ENCODE peak calls at places on chromosomes 11 and 22, in five cellular contexts. One of them, this sample, is unnamed.

GRCh38 chr11:26765323-26765722 is 43.5 kb upstream of the SLC5A12 start:
- DNase-seq in right atrium auricular region: no peak
- DNase-seq in HCT116: no peak
- DNase-seq in neuronal stem cell: no peak
- DNase-seq in fibroblast of mammary gland: no peak
- DNase-seq in this sample: no peak

GRCh38 chr11:113554531-113554930 is 79.3 kb upstream of the DRD2 start:
- DNase-seq in fibroblast of mammary gland: no peak
- DNase-seq in right atrium auricular region: no peak
- DNase-seq in HCT116: no peak
- DNase-seq in neuronal stem cell: no peak
- DNase-seq in this sample: no peak

GRCh38 chr11:14336507-14337503 is 22.2 kb downstream of the RRAS2 start:
- DNase-seq in right atrium auricular region: no peak
- DNase-seq in HCT116: peak
- DNase-seq in fibroblast of mammary gland: peak
- DNase-seq in neuronal stem cell: no peak
- DNase-seq in this sample: peak

GRCh38 chr22:37545703-37546435 is 14.4 kb upstream of the CDC42EP1 start:
- DNase-seq in HCT116: no peak
- DNase-seq in right atrium auricular region: peak
- DNase-seq in fibroblast of mammary gland: peak
- DNase-seq in neuronal stem cell: peak
- DNase-seq in this sample: peak

GRCh38 chr11:128848815-128849455 is 18.2 kb downstream of the KCNJ1 start:
- DNase-seq in fibroblast of mammary gland: peak
- DNase-seq in HCT116: peak
- DNase-seq in right atrium auricular region: no peak
- DNase-seq in neuronal stem cell: peak
- DNase-seq in this sample: no peak

GRCh38 chr11:35524780-35525179 is 636 bp downstream of the PAMR1 start:
- DNase-seq in fibroblast of mammary gland: peak
- DNase-seq in HCT116: no peak
- DNase-seq in right atrium auricular region: no peak
- DNase-seq in neuronal stem cell: no peak
- DNase-seq in this sample: no peak

GRCh38 chr11:100739636-100740035 is 52.5 kb downstream of the ARHGAP42 start:
- DNase-seq in right atrium auricular region: no peak
- DNase-seq in neuronal stem cell: no peak
- DNase-seq in fibroblast of mammary gland: peak
- DNase-seq in HCT116: peak
- DNase-seq in this sample: peak

GRCh38 chr11:44658451-44658850 is 68.3 kb upstream of the TSPAN18 start:
- DNase-seq in neuronal stem cell: no peak
- DNase-seq in right atrium auricular region: peak
- DNase-seq in fibroblast of mammary gland: no peak
- DNase-seq in HCT116: no peak
- DNase-seq in this sample: no peak

GRCh38 chr11:69055598-69056516 is 7.1 kb downstream of the TPCN2 start:
- DNase-seq in HCT116: no peak
- DNase-seq in neuronal stem cell: no peak
- DNase-seq in fibroblast of mammary gland: no peak
- DNase-seq in right atrium auricular region: no peak
- DNase-seq in this sample: no peak

GRCh38 chr11:32071811-32072210 is 19.1 kb upstream of the RCN1 start:
- DNase-seq in neuronal stem cell: peak
- DNase-seq in right atrium auricular region: no peak
- DNase-seq in HCT116: no peak
- DNase-seq in fibroblast of mammary gland: peak
- DNase-seq in this sample: no peak

GRCh38 chr22:46328797-46329196 is 6.7 kb upstream of the TRMU start:
- DNase-seq in HCT116: no peak
- DNase-seq in right atrium auricular region: no peak
- DNase-seq in fibroblast of mammary gland: no peak
- DNase-seq in neuronal stem cell: no peak
- DNase-seq in this sample: no peak

GRCh38 chr11:9624448-9624847 is 39.4 kb upstream of the SWAP70 start:
- DNase-seq in neuronal stem cell: no peak
- DNase-seq in fibroblast of mammary gland: no peak
- DNase-seq in HCT116: no peak
- DNase-seq in right atrium auricular region: no peak
- DNase-seq in this sample: no peak

GRCh38 chr22:40922484-40923303 is 28.5 kb upstream of the RBX1 start:
- DNase-seq in fibroblast of mammary gland: peak
- DNase-seq in right atrium auricular region: no peak
- DNase-seq in HCT116: peak
- DNase-seq in neuronal stem cell: peak
- DNase-seq in this sample: peak

GRCh38 chr11:97140885-97141494 is 751.2 kb downstream of the JRKL start:
- DNase-seq in right atrium auricular region: no peak
- DNase-seq in HCT116: no peak
- DNase-seq in fibroblast of mammary gland: peak
- DNase-seq in neuronal stem cell: peak
- DNase-seq in this sample: no peak

GRCh38 chr22:39556970-39557811 is 13.4 kb upstream of the CACNA1I start:
- DNase-seq in neuronal stem cell: no peak
- DNase-seq in HCT116: no peak
- DNase-seq in right atrium auricular region: no peak
- DNase-seq in fibroblast of mammary gland: peak
- DNase-seq in this sample: no peak

GRCh38 chr11:60924906-60925684 is 835 bp downstream of the TMEM132A start:
- DNase-seq in right atrium auricular region: no peak
- DNase-seq in neuronal stem cell: no peak
- DNase-seq in HCT116: no peak
- DNase-seq in fibroblast of mammary gland: no peak
- DNase-seq in this sample: no peak

GRCh38 chr11:2798951-2799761 is 86.4 kb downstream of the CDKN1C start:
- DNase-seq in neuronal stem cell: no peak
- DNase-seq in HCT116: no peak
- DNase-seq in right atrium auricular region: no peak
- DNase-seq in fibroblast of mammary gland: no peak
- DNase-seq in this sample: no peak

GRCh38 chr11:23856654-23857053 is 640.2 kb upstream of the LUZP2 start:
- DNase-seq in right atrium auricular region: no peak
- DNase-seq in HCT116: no peak
- DNase-seq in fibroblast of mammary gland: peak
- DNase-seq in neuronal stem cell: no peak
- DNase-seq in this sample: no peak

GRCh38 chr11:114089748-114090147 is 30.2 kb downstream of the ZBTB16 start:
- DNase-seq in fibroblast of mammary gland: no peak
- DNase-seq in HCT116: no peak
- DNase-seq in neuronal stem cell: no peak
- DNase-seq in right atrium auricular region: no peak
- DNase-seq in this sample: no peak

GRCh38 chr22:41074941-41075710 is 17.3 kb upstream of the EP300 start:
- DNase-seq in neuronal stem cell: no peak
- DNase-seq in HCT116: no peak
- DNase-seq in fibroblast of mammary gland: no peak
- DNase-seq in right atrium auricular region: no peak
- DNase-seq in this sample: no peak

GRCh38 chr22:39215430-39216142 is 29.2 kb downstream of the PDGFB start:
- DNase-seq in HCT116: peak
- DNase-seq in fibroblast of mammary gland: no peak
- DNase-seq in neuronal stem cell: no peak
- DNase-seq in right atrium auricular region: no peak
- DNase-seq in this sample: no peak

GRCh38 chr11:12767577-12767976 is 93.4 kb downstream of the TEAD1 start:
- DNase-seq in neuronal stem cell: no peak
- DNase-seq in right atrium auricular region: no peak
- DNase-seq in HCT116: no peak
- DNase-seq in fibroblast of mammary gland: no peak
- DNase-seq in this sample: no peak

GRCh38 chr11:12768731-12769673 is 94.8 kb downstream of the TEAD1 start:
- DNase-seq in right atrium auricular region: no peak
- DNase-seq in neuronal stem cell: no peak
- DNase-seq in fibroblast of mammary gland: no peak
- DNase-seq in HCT116: no peak
- DNase-seq in this sample: peak

GRCh38 chr11:12765428-12765827 is 91.2 kb downstream of the TEAD1 start:
- DNase-seq in neuronal stem cell: no peak
- DNase-seq in right atrium auricular region: no peak
- DNase-seq in fibroblast of mammary gland: peak
- DNase-seq in HCT116: no peak
- DNase-seq in this sample: no peak

GRCh38 chr11:12764187-12764914 is 90.1 kb downstream of the TEAD1 start:
- DNase-seq in fibroblast of mammary gland: no peak
- DNase-seq in HCT116: no peak
- DNase-seq in right atrium auricular region: no peak
- DNase-seq in neuronal stem cell: no peak
- DNase-seq in this sample: no peak

GRCh38 chr11:12767022-12767421 is 92.8 kb downstream of the TEAD1 start:
- DNase-seq in HCT116: no peak
- DNase-seq in fibroblast of mammary gland: peak
- DNase-seq in right atrium auricular region: no peak
- DNase-seq in neuronal stem cell: no peak
- DNase-seq in this sample: no peak
- H3K4me3 ChIP-seq in HCT116: no peak
- H3K4me3 ChIP-seq in fibroblast of mammary gland: no peak
- H3K4me3 ChIP-seq in right atrium auricular region: no peak
- H3K4me3 ChIP-seq in neuronal stem cell: no peak
- H3K4me3 ChIP-seq in this sample: no peak

DNA sequence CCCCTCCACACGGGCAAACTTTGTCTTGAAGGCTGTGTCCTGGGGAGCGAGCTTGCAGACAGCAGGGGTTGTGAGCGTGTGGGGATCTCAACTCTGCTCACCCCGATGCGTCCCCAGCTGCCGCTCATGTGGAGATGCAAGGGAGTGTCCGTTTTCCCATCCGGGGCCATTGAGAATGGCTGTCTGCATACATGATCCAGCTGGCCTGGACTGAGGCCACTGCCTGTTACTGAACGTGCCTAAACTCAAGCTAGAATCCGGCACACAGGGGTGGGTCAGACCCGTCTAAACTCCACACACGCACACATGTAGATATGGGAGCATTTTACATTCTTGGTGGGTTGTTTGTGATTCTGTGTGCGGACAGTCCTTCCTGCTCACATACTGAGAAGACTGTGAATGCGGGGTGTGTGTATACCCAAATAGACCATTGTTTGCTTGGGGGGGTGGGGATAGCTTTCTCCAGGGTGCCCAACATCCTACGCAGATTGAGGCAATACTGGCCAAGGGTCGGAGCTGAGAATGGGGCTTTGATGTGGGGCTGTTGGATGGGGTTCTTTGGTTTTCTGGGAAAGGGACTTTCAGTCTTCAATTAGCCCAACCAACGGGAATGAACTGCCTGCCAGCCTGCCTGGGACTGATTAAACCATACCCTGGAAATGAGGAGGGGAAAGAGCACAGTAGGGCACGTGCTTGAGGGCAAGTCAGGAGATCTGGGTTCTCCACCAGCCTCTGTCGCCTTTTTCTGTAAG is 60.4 kb downstream of the ST3GAL4 start:
- DNase-seq in neuronal stem cell: no peak
- DNase-seq in right atrium auricular region: peak
- DNase-seq in fibroblast of mammary gland: no peak
- DNase-seq in HCT116: no peak
- DNase-seq in this sample: no peak
- H3K4me3 ChIP-seq in neuronal stem cell: no peak
- H3K4me3 ChIP-seq in right atrium auricular region: no peak
- H3K4me3 ChIP-seq in fibroblast of mammary gland: no peak
- H3K4me3 ChIP-seq in HCT116: no peak
- H3K4me3 ChIP-seq in this sample: no peak

DNA sequence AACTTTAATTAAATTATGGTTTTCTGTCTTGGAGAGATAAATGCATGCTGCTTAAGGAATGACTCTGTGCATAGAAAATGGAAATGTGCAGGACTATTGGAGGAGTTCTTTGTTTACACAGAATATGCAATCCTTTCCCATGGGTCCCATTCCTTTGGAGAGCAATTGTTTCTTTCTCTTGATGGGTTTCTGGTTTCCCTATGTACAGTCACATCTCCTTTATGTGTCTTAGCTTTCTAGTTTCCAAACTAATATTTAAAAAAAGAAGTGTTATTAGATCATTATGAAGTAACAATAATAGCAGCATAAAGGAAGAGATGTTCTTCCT is 73.6 kb downstream of the FAT3 start:
- DNase-seq in right atrium auricular region: no peak
- DNase-seq in neuronal stem cell: no peak
- DNase-seq in fibroblast of mammary gland: peak
- DNase-seq in HCT116: no peak
- DNase-seq in this sample: no peak
- H3K4me3 ChIP-seq in right atrium auricular region: no peak
- H3K4me3 ChIP-seq in neuronal stem cell: no peak
- H3K4me3 ChIP-seq in fibroblast of mammary gland: no peak
- H3K4me3 ChIP-seq in HCT116: no peak
- H3K4me3 ChIP-seq in this sample: no peak

DNA sequence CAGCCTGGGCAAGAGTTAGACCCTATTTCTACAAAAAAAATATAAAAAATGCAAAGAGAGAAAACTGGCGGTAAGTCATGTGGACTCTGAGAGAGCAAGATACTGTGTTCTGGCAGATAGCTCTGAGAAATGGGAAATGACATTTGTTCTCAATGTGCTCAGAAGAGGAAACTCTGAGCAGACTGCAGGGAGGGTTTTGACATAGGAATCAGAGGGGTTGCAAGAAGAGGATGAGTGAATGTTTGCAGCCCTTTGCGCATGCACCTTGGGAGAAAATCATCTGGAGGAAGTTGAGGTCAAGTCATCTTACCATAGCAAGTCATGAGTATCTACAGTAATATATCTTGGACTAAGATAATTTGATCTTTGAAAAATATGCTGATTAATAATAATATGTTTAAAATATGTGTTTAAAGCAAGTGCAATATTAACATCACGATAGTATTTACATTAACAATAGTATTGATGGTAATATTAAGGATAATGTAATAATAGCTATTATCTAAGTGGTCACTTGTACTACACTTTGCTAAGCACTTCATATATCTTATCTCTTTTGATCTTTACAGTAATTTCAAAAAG is 2.6 kb downstream of the ACER3 start:
- DNase-seq in right atrium auricular region: no peak
- DNase-seq in HCT116: no peak
- DNase-seq in fibroblast of mammary gland: no peak
- DNase-seq in neuronal stem cell: no peak
- DNase-seq in this sample: no peak
- H3K4me3 ChIP-seq in right atrium auricular region: no peak
- H3K4me3 ChIP-seq in HCT116: no peak
- H3K4me3 ChIP-seq in fibroblast of mammary gland: no peak
- H3K4me3 ChIP-seq in neuronal stem cell: no peak
- H3K4me3 ChIP-seq in this sample: no peak

GRCh38 chr22:22025320-22026156 is 43.0 kb upstream of the TOP3B start:
- DNase-seq in right atrium auricular region: no peak
- DNase-seq in neuronal stem cell: no peak
- DNase-seq in HCT116: no peak
- DNase-seq in fibroblast of mammary gland: no peak
- DNase-seq in this sample: no peak
- H3K4me3 ChIP-seq in right atrium auricular region: no peak
- H3K4me3 ChIP-seq in neuronal stem cell: no peak
- H3K4me3 ChIP-seq in HCT116: no peak
- H3K4me3 ChIP-seq in fibroblast of mammary gland: no peak
- H3K4me3 ChIP-seq in this sample: no peak

This sample was measured in SJSA1.